ENCODE peak calls at places on chromosomes 7 and 10, in four cellular contexts. One of them, this sample, is unnamed.

GRCh38 chr7:96028729-96029128 is 256.4 kb downstream of the DYNC1I1 start:
- DNase-seq in MCF 10A: no peak
- DNase-seq in NCI-H1694 treated with DMSO at 0.1 percent for 48 hours: no peak
- DNase-seq in GF-D8: no peak
- DNase-seq in this sample: no peak

GRCh38 chr10:110156046-110156445 is 51.4 kb upstream of the MXI1 start:
- DNase-seq in MCF 10A: no peak
- DNase-seq in NCI-H1694 treated with DMSO at 0.1 percent for 48 hours: no peak
- DNase-seq in GF-D8: no peak
- DNase-seq in this sample: no peak

GRCh38 chr7:1742555-1743303 is 72.7 kb downstream of the ELFN1 start:
- DNase-seq in MCF 10A: no peak
- DNase-seq in NCI-H1694 treated with DMSO at 0.1 percent for 48 hours: peak
- DNase-seq in GF-D8: no peak
- DNase-seq in this sample: no peak

GRCh38 chr7:55343002-55343781 is 21.9 kb upstream of the LANCL2 start:
- DNase-seq in MCF 10A: no peak
- DNase-seq in NCI-H1694 treated with DMSO at 0.1 percent for 48 hours: no peak
- DNase-seq in GF-D8: no peak
- DNase-seq in this sample: no peak

GRCh38 chr10:97519342-97519741 is 20.6 kb downstream of the UBTD1 start:
- DNase-seq in MCF 10A: no peak
- DNase-seq in NCI-H1694 treated with DMSO at 0.1 percent for 48 hours: no peak
- DNase-seq in GF-D8: no peak
- DNase-seq in this sample: no peak

GRCh38 chr7:155731375-155731774 is 80.9 kb downstream of the SHH start:
- DNase-seq in MCF 10A: peak
- DNase-seq in NCI-H1694 treated with DMSO at 0.1 percent for 48 hours: no peak
- DNase-seq in GF-D8: no peak
- DNase-seq in this sample: no peak

GRCh38 chr10:89165923-89166322 is 41.2 kb downstream of the CH25H start:
- DNase-seq in MCF 10A: peak
- DNase-seq in NCI-H1694 treated with DMSO at 0.1 percent for 48 hours: no peak
- DNase-seq in GF-D8: no peak
- DNase-seq in this sample: no peak

GRCh38 chr10:69766161-69766910 is 35.4 kb upstream of the COL13A1 start:
- DNase-seq in MCF 10A: no peak
- DNase-seq in NCI-H1694 treated with DMSO at 0.1 percent for 48 hours: no peak
- DNase-seq in GF-D8: no peak
- DNase-seq in this sample: no peak

GRCh38 chr7:98628418-98628817 is 11.3 kb downstream of the NPTX2 start:
- DNase-seq in MCF 10A: no peak
- DNase-seq in NCI-H1694 treated with DMSO at 0.1 percent for 48 hours: no peak
- DNase-seq in GF-D8: no peak
- DNase-seq in this sample: no peak

GRCh38 chr7:158606111-158606510 is 18.5 kb upstream of the PTPRN2 start:
- DNase-seq in MCF 10A: no peak
- DNase-seq in NCI-H1694 treated with DMSO at 0.1 percent for 48 hours: no peak
- DNase-seq in GF-D8: no peak
- DNase-seq in this sample: no peak

GRCh38 chr10:124894569-124895215 is 47.2 kb upstream of the ZRANB1 start:
- DNase-seq in MCF 10A: no peak
- DNase-seq in NCI-H1694 treated with DMSO at 0.1 percent for 48 hours: no peak
- DNase-seq in GF-D8: no peak
- DNase-seq in this sample: no peak

GRCh38 chr7:123355576-123356195 is 155.9 kb upstream of the SLC13A1 start:
- DNase-seq in MCF 10A: peak
- DNase-seq in NCI-H1694 treated with DMSO at 0.1 percent for 48 hours: no peak
- DNase-seq in GF-D8: no peak
- DNase-seq in this sample: no peak

GRCh38 chr7:80942261-80943041 is 23.6 kb upstream of the SEMA3C start:
- DNase-seq in MCF 10A: peak
- DNase-seq in NCI-H1694 treated with DMSO at 0.1 percent for 48 hours: no peak
- DNase-seq in GF-D8: no peak
- DNase-seq in this sample: peak

GRCh38 chr7:13604178-13604577 is 385.3 kb downstream of the ETV1 start:
- DNase-seq in MCF 10A: no peak
- DNase-seq in NCI-H1694 treated with DMSO at 0.1 percent for 48 hours: no peak
- DNase-seq in GF-D8: no peak
- DNase-seq in this sample: no peak

GRCh38 chr10:122230222-122230621 is 40.9 kb upstream of the BTBD16 start:
- DNase-seq in MCF 10A: no peak
- DNase-seq in NCI-H1694 treated with DMSO at 0.1 percent for 48 hours: no peak
- DNase-seq in GF-D8: no peak
- DNase-seq in this sample: no peak

GRCh38 chr7:80851896-80852476 is 66.9 kb downstream of the SEMA3C start:
- DNase-seq in MCF 10A: peak
- DNase-seq in NCI-H1694 treated with DMSO at 0.1 percent for 48 hours: no peak
- DNase-seq in GF-D8: no peak
- DNase-seq in this sample: no peak

GRCh38 chr7:43570688-43571365 is 12.1 kb upstream of the STK17A start:
- DNase-seq in MCF 10A: no peak
- DNase-seq in NCI-H1694 treated with DMSO at 0.1 percent for 48 hours: no peak
- DNase-seq in GF-D8: no peak
- DNase-seq in this sample: no peak

GRCh38 chr10:98267894-98268693 is at the start of gene LOXL4:
- DNase-seq in MCF 10A: no peak
- DNase-seq in NCI-H1694 treated with DMSO at 0.1 percent for 48 hours: no peak
- DNase-seq in GF-D8: no peak
- DNase-seq in this sample: peak

GRCh38 chr7:30697716-30698460 is 15.6 kb upstream of the CRHR2 start:
- DNase-seq in MCF 10A: no peak
- DNase-seq in NCI-H1694 treated with DMSO at 0.1 percent for 48 hours: no peak
- DNase-seq in GF-D8: no peak
- DNase-seq in this sample: no peak

GRCh38 chr7:471866-472639 is 47.6 kb downstream of the PDGFA start:
- DNase-seq in MCF 10A: peak
- DNase-seq in NCI-H1694 treated with DMSO at 0.1 percent for 48 hours: no peak
- DNase-seq in GF-D8: no peak
- DNase-seq in this sample: peak

GRCh38 chr10:30455816-30456215 is 21.8 kb downstream of the MAP3K8 start:
- DNase-seq in MCF 10A: no peak
- DNase-seq in NCI-H1694 treated with DMSO at 0.1 percent for 48 hours: no peak
- DNase-seq in GF-D8: peak
- DNase-seq in this sample: no peak

GRCh38 chr7:71886066-71886465 is 526.1 kb downstream of the CALN1 start:
- DNase-seq in MCF 10A: no peak
- DNase-seq in NCI-H1694 treated with DMSO at 0.1 percent for 48 hours: no peak
- DNase-seq in GF-D8: no peak
- DNase-seq in this sample: no peak

GRCh38 chr7:74141705-74142104 is 32.5 kb upstream of the EIF4H start:
- DNase-seq in MCF 10A: peak
- DNase-seq in NCI-H1694 treated with DMSO at 0.1 percent for 48 hours: no peak
- DNase-seq in GF-D8: no peak
- DNase-seq in this sample: no peak

GRCh38 chr7:20219446-20220292 is 2.5 kb upstream of the MACC1 start:
- DNase-seq in MCF 10A: peak
- DNase-seq in NCI-H1694 treated with DMSO at 0.1 percent for 48 hours: no peak
- DNase-seq in GF-D8: peak
- DNase-seq in this sample: peak

GRCh38 chr10:116264296-116264695 is 8.7 kb downstream of the GFRA1 start:
- DNase-seq in MCF 10A: no peak
- DNase-seq in NCI-H1694 treated with DMSO at 0.1 percent for 48 hours: no peak
- DNase-seq in GF-D8: no peak
- DNase-seq in this sample: no peak

GRCh38 chr10:96288151-96288621 is 16.0 kb upstream of the DNTT start:
- DNase-seq in MCF 10A: no peak
- DNase-seq in NCI-H1694 treated with DMSO at 0.1 percent for 48 hours: no peak
- DNase-seq in GF-D8: no peak
- DNase-seq in this sample: no peak

GRCh38 chr10:11881477-11882417 is 58.6 kb downstream of the PROSER2 start:
- DNase-seq in MCF 10A: peak
- DNase-seq in NCI-H1694 treated with DMSO at 0.1 percent for 48 hours: no peak
- DNase-seq in GF-D8: no peak
- DNase-seq in this sample: peak

GRCh38 chr10:32379314-32379949 is 32.5 kb upstream of the EPC1 start:
- DNase-seq in MCF 10A: peak
- DNase-seq in NCI-H1694 treated with DMSO at 0.1 percent for 48 hours: peak
- DNase-seq in GF-D8: no peak
- DNase-seq in this sample: no peak

GRCh38 chr7:129480674-129481363 is 21.5 kb upstream of the SMKR1 start:
- DNase-seq in MCF 10A: no peak
- DNase-seq in NCI-H1694 treated with DMSO at 0.1 percent for 48 hours: no peak
- DNase-seq in GF-D8: no peak
- DNase-seq in this sample: no peak

This sample was measured in WTC11.